ENCODE peak calls at places on chromosomes 2 and 18, in four cellular contexts. One of them, this sample, is unnamed.

GRCh38 chr2:160091381-160091780 is 29.0 kb upstream of the PLA2R1 start:
- DNase-seq in A549: no peak
- DNase-seq in CD8-positive, alpha-beta memory T cell: no peak
- DNase-seq in ovary: no peak
- DNase-seq in this sample: no peak

GRCh38 chr18:3816601-3817363 is 366.8 kb downstream of the TGIF1 start:
- DNase-seq in A549: peak; percentile 22
- DNase-seq in CD8-positive, alpha-beta memory T cell: no peak
- DNase-seq in ovary: no peak
- DNase-seq in this sample: no peak

GRCh38 chr2:216210711-216211131 is 101.6 kb downstream of the XRCC5 start:
- DNase-seq in A549: no peak
- DNase-seq in CD8-positive, alpha-beta memory T cell: no peak
- DNase-seq in ovary: no peak
- DNase-seq in this sample: no peak

GRCh38 chr2:218643751-218644310 is 15.6 kb downstream of the ZNF142 start:
- DNase-seq in A549: no peak
- DNase-seq in CD8-positive, alpha-beta memory T cell: no peak
- DNase-seq in ovary: no peak
- DNase-seq in this sample: no peak

GRCh38 chr2:153179808-153180207 is 298.8 kb downstream of the RPRM start:
- DNase-seq in A549: no peak
- DNase-seq in CD8-positive, alpha-beta memory T cell: no peak
- DNase-seq in ovary: no peak
- DNase-seq in this sample: no peak

GRCh38 chr2:215356948-215357461 is 45.1 kb downstream of the ATIC start:
- DNase-seq in A549: no peak
- DNase-seq in CD8-positive, alpha-beta memory T cell: no peak
- DNase-seq in ovary: no peak
- DNase-seq in this sample: no peak

GRCh38 chr2:124875627-124876244 is 850.6 kb downstream of the CNTNAP5 start:
- DNase-seq in A549: no peak
- DNase-seq in CD8-positive, alpha-beta memory T cell: no peak
- DNase-seq in ovary: no peak
- DNase-seq in this sample: no peak

GRCh38 chr18:76688724-76689472 is 133.5 kb upstream of the ZNF236 start:
- DNase-seq in A549: no peak
- DNase-seq in CD8-positive, alpha-beta memory T cell: no peak
- DNase-seq in ovary: no peak
- DNase-seq in this sample: no peak

GRCh38 chr2:229715895-229716507 is 1.6 kb upstream of the DNER start:
- DNase-seq in A549: peak; percentile 30
- DNase-seq in CD8-positive, alpha-beta memory T cell: peak; percentile 8
- DNase-seq in ovary: no peak
- DNase-seq in this sample: peak; percentile 10

GRCh38 chr2:122203523-122203922 is 448.1 kb downstream of the TSN start:
- DNase-seq in A549: no peak
- DNase-seq in CD8-positive, alpha-beta memory T cell: no peak
- DNase-seq in ovary: no peak
- DNase-seq in this sample: no peak

GRCh38 chr2:204670756-204671155 is 125.5 kb downstream of the PARD3B start:
- DNase-seq in A549: no peak
- DNase-seq in CD8-positive, alpha-beta memory T cell: no peak
- DNase-seq in ovary: no peak
- DNase-seq in this sample: no peak

GRCh38 chr2:204673877-204674276 is 128.6 kb downstream of the PARD3B start:
- DNase-seq in A549: no peak
- DNase-seq in CD8-positive, alpha-beta memory T cell: no peak
- DNase-seq in ovary: no peak
- DNase-seq in this sample: no peak

GRCh38 chr2:204667990-204668389 is 122.7 kb downstream of the PARD3B start:
- DNase-seq in A549: no peak
- DNase-seq in CD8-positive, alpha-beta memory T cell: no peak
- DNase-seq in ovary: no peak
- DNase-seq in this sample: no peak

GRCh38 chr2:204669386-204669785 is 124.1 kb downstream of the PARD3B start:
- DNase-seq in A549: no peak
- DNase-seq in CD8-positive, alpha-beta memory T cell: no peak
- DNase-seq in ovary: no peak
- DNase-seq in this sample: no peak

GRCh38 chr2:204670124-204670523 is 124.8 kb downstream of the PARD3B start:
- DNase-seq in A549: no peak
- DNase-seq in CD8-positive, alpha-beta memory T cell: no peak
- DNase-seq in ovary: no peak
- DNase-seq in this sample: no peak
- H3K27ac ChIP-seq in A549: no peak overlapping the region
- H3K27ac ChIP-seq in CD8-positive, alpha-beta memory T cell: no peak overlapping the region
- H3K27ac ChIP-seq in ovary: no peak overlapping the region
- H3K27ac ChIP-seq in this sample: no peak overlapping the region

DNA sequence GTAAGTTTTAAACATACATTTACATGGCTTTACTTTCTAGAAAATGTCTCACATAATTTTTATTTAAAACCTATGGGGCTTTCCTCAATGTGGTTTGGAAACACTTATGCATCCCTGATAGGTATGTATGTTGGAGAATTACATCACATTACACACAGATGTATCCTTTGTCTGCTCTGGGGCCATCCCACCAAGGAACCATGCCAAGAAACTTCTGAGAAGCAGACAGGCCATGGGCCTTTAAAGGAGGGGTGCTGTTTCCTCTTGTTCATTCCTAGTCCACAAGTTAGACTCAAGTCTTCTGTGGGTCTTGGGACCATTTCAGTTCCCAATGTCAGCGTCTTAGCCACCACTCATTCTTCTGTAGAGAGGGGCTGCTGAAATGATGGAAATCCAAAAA is 162.0 kb upstream of the SETBP1 start:
- DNase-seq in A549: no peak
- DNase-seq in CD8-positive, alpha-beta memory T cell: no peak
- DNase-seq in ovary: no peak
- DNase-seq in this sample: no peak
- H3K27ac ChIP-seq in A549: no peak overlapping the region
- H3K27ac ChIP-seq in CD8-positive, alpha-beta memory T cell: no peak overlapping the region
- H3K27ac ChIP-seq in ovary: no peak overlapping the region
- H3K27ac ChIP-seq in this sample: no peak overlapping the region

DNA sequence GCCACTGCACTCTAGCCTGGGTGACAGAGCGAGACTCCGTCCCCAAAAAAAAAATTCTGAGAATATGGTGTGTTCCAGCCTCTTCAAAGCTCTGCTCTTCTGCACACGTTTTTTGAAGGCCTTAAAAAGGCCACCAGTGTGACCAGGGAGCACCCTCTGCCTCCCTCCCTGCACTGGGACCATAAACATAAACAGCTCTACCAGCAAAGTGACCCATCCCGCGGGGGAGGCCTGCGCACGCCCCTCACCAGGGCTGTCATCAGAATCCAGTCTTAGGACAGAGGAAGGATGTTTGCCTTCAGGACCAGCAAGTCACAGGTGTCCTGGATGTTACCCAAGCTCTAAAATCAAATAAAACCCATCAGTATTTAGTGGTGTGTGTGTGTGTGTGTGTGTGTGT is 23.2 kb upstream of the B3GNT7 start:
- DNase-seq in A549: no peak
- DNase-seq in CD8-positive, alpha-beta memory T cell: no peak
- DNase-seq in ovary: no peak
- DNase-seq in this sample: no peak
- H3K27ac ChIP-seq in A549: no peak overlapping the region
- H3K27ac ChIP-seq in CD8-positive, alpha-beta memory T cell: no peak overlapping the region
- H3K27ac ChIP-seq in ovary: no peak overlapping the region
- H3K27ac ChIP-seq in this sample: peak overlapping the region; percentile 48

DNA sequence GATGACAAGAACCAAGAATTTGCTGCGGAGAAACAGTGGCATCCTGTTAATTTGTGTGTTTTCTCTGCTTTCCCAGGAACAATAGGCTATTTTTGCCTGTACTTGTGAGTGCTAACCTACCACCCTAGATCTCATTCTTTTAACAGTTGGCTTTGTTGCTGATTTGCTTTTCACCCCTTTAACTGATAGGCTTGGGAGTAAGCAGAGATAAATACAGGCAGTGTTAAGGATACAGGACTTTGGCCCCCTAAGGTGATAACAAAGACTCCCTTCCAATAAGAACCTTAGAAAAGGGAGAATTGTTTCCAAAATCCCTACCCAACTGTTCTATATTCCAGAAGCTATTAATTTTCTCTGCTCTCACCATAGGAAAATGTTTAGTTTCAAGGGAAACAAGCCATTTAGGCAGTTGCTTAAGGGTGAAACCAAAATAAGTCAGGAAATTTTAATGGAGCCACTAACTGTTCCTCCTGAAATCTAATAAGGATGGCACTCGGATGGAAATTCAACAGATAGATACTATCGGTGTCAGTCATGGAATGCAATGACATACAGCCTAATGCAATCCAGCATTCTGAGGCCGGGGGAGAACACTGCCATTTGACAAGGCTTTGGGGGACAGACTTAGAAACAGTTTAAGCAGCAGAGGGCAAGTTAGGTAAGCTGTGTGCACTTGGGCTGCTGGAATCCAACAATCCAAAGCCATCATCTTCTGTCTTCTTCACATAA is 238.8 kb downstream of the RNF152 start:
- DNase-seq in A549: no peak
- DNase-seq in CD8-positive, alpha-beta memory T cell: no peak
- DNase-seq in ovary: no peak
- DNase-seq in this sample: no peak
- H3K27ac ChIP-seq in A549: no peak overlapping the region
- H3K27ac ChIP-seq in CD8-positive, alpha-beta memory T cell: no peak overlapping the region
- H3K27ac ChIP-seq in ovary: no peak overlapping the region
- H3K27ac ChIP-seq in this sample: no peak overlapping the region

DNA sequence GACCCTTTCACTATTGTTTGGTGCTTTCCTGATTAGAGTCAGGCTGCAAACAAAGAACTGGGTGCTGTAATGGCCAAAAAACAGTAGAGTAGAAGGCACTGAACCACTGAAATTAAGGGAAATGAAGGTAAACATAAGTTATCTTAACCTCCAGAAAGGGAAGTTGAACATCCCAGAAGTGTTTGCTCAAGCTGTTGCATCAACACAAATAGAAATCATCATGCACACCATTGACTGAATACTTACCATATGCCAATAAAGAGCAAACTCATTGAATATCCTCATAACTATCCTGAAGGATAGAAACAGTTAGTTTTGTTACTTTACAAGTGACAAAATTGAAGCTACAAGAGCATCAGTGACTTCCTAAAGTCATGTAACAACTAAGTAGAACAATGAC is 477.4 kb upstream of the CHST9 start:
- DNase-seq in A549: no peak
- DNase-seq in CD8-positive, alpha-beta memory T cell: no peak
- DNase-seq in ovary: no peak
- DNase-seq in this sample: no peak
- H3K27ac ChIP-seq in A549: no peak overlapping the region
- H3K27ac ChIP-seq in CD8-positive, alpha-beta memory T cell: no peak overlapping the region
- H3K27ac ChIP-seq in ovary: no peak overlapping the region
- H3K27ac ChIP-seq in this sample: no peak overlapping the region

GRCh38 chr2:196367633-196368032 is 196.3 kb upstream of the STK17B start:
- DNase-seq in A549: no peak
- DNase-seq in CD8-positive, alpha-beta memory T cell: no peak
- DNase-seq in ovary: no peak
- DNase-seq in this sample: no peak
- H3K27ac ChIP-seq in A549: no peak overlapping the region
- H3K27ac ChIP-seq in CD8-positive, alpha-beta memory T cell: no peak overlapping the region
- H3K27ac ChIP-seq in ovary: no peak overlapping the region
- H3K27ac ChIP-seq in this sample: no peak overlapping the region

DNA sequence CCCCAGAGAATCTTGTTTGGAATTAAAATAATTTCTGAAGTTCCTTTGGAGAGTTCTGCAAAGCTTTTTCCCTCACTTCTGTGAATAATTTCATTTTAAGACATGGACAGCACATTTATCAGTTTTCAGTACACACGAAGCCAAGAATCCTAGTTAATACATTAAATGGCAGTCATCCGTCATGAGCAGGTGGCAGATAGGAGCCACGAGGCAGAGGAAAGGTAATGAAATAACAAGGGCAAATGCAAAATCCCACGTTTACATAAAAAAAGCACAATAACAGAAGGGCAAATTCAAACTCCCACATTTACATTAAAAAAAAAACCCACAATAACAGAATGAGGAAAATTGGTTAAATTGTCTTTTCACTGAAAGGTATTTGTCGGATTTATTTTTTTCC is 25.9 kb upstream of the SNTG2 start:
- DNase-seq in A549: no peak
- DNase-seq in CD8-positive, alpha-beta memory T cell: no peak
- DNase-seq in ovary: no peak
- DNase-seq in this sample: no peak
- H3K27ac ChIP-seq in A549: no peak overlapping the region
- H3K27ac ChIP-seq in CD8-positive, alpha-beta memory T cell: no peak overlapping the region
- H3K27ac ChIP-seq in ovary: no peak overlapping the region
- H3K27ac ChIP-seq in this sample: no peak overlapping the region

GRCh38 chr2:105487142-105488069 is 88.6 kb upstream of the FHL2 start:
- DNase-seq in A549: no peak
- DNase-seq in CD8-positive, alpha-beta memory T cell: no peak
- DNase-seq in ovary: peak; percentile 86
- DNase-seq in this sample: no peak
- H3K27ac ChIP-seq in A549: no peak overlapping the region
- H3K27ac ChIP-seq in CD8-positive, alpha-beta memory T cell: no peak overlapping the region
- H3K27ac ChIP-seq in ovary: peak overlapping the region; percentile 89
- H3K27ac ChIP-seq in this sample: no peak overlapping the region

GRCh38 chr18:55272510-55273243 is 313.4 kb upstream of the CCDC68 start:
- DNase-seq in A549: no peak
- DNase-seq in CD8-positive, alpha-beta memory T cell: no peak
- DNase-seq in ovary: no peak
- DNase-seq in this sample: no peak
- H3K27ac ChIP-seq in A549: no peak overlapping the region
- H3K27ac ChIP-seq in CD8-positive, alpha-beta memory T cell: no peak overlapping the region
- H3K27ac ChIP-seq in ovary: no peak overlapping the region
- H3K27ac ChIP-seq in this sample: peak overlapping the region; percentile 18